ENCODE peak calls at places on chromosome 16, in four cellular contexts. A is K562, R is HepG2, Z is GM12878. B is an unnamed sample.

GRCh38 chr16:13923703-13924298 is 3.8 kb downstream of the ERCC4 start:
- DNase-seq in Z (peak; percentile 20), R (peak; percentile 62), A (peak; percentile 35), B (peak; percentile 68)

GRCh38 chr16:14449334-14449733 is 180.7 kb downstream of the PARN start:
- DNase-seq in Z (no peak), R (no peak), A (no peak), B (peak; percentile 62)

GRCh38 chr16:61926766-61927165 is 109.5 kb downstream of the CDH8 start:
- DNase-seq in A (no peak), Z (no peak), R (peak; percentile 9), B (no peak)

GRCh38 chr16:86229866-86230656 is 280.3 kb upstream of the FOXF1 start:
- DNase-seq in R (no peak), A (no peak), Z (no peak), B (no peak)

GRCh38 chr16:85862476-85863383 is 36.2 kb upstream of the IRF8 start:
- DNase-seq in R (no peak), A (no peak), Z (no peak), B (no peak)

GRCh38 chr16:65469116-65469515 is 347.3 kb upstream of the CDH11 start:
- DNase-seq in A (no peak), Z (no peak), R (no peak), B (no peak)

GRCh38 chr16:1918890-1919679 is 870 bp upstream of the HS3ST6 start:
- DNase-seq in Z (no peak), A (no peak), R (no peak), B (no peak)

GRCh38 chr16:81817789-81818304 is 38.8 kb downstream of the PLCG2 start:
- DNase-seq in R (no peak), A (no peak), Z (peak; percentile 79), B (no peak)

GRCh38 chr16:55471448-55472097 is 7.4 kb upstream of the MMP2 start:
- DNase-seq in A (no peak), R (no peak), Z (no peak), B (no peak)

GRCh38 chr16:71933913-71934696 is 38.8 kb downstream of the IST1 start:
- DNase-seq in R (no peak), A (peak; percentile 36), Z (no peak), B (no peak)

GRCh38 chr16:48444574-48444973 is 59.4 kb upstream of the SIAH1 start:
- DNase-seq in Z (no peak), A (no peak), R (no peak), B (peak; percentile 77)

GRCh38 chr16:52521570-52521969 is 25.4 kb downstream of the TOX3 start:
- DNase-seq in A (no peak), Z (no peak), R (no peak), B (no peak)

GRCh38 chr16:71383054-71383773 is 24.7 kb downstream of the CALB2 start:
- DNase-seq in A (no peak), R (no peak), Z (no peak), B (no peak)

GRCh38 chr16:72876981-72877373 is 171.0 kb downstream of the ZFHX3 start:
- DNase-seq in R (no peak), A (no peak), Z (no peak), B (no peak)

GRCh38 chr16:58426960-58427359 is 34.7 kb downstream of the GINS3 start:
- DNase-seq in Z (no peak), R (no peak), A (no peak), B (no peak)

GRCh38 chr16:50781043-50781442 is 39.2 kb downstream of the CYLD start:
- DNase-seq in R (no peak), Z (no peak), A (no peak), B (no peak)

GRCh38 chr16:67645397-67646121 is 615 bp downstream of the CARMIL2 start:
- DNase-seq in A (no peak), Z (no peak), R (no peak), B (no peak)

GRCh38 chr16:78227855-78228254 is 128.4 kb downstream of the WWOX start:
- DNase-seq in R (peak; percentile 74), A (peak; percentile 17), Z (no peak), B (no peak)

GRCh38 chr16:2473999-2474876 is 689 bp upstream of the TBC1D24 start:
- DNase-seq in R (no peak), Z (no peak), A (peak; percentile 78), B (peak; percentile 56)

GRCh38 chr16:27801259-27801945 is 251.5 kb downstream of the KATNIP start:
- DNase-seq in R (no peak), A (no peak), Z (no peak), B (no peak)

GRCh38 chr16:89506113-89506504 is 2.1 kb upstream of the SPG7 start:
- DNase-seq in Z (no peak), A (no peak), R (no peak), B (no peak)

GRCh38 chr16:1264257-1265089 is 8.6 kb downstream of the TPSD1 start:
- DNase-seq in A (no peak), Z (no peak), R (no peak), B (no peak)

GRCh38 chr16:79687249-79687768 is 86.8 kb upstream of the MAF start:
- DNase-seq in R (no peak), Z (no peak), A (no peak), B (no peak)

GRCh38 chr16:68884867-68885266 is 41.5 kb downstream of the TANGO6 start:
- DNase-seq in Z (no peak), R (no peak), A (no peak), B (no peak)

GRCh38 chr16:30353438-30354129 is 1.5 kb downstream of the CD2BP2 start:
- DNase-seq in Z (no peak), A (no peak), R (no peak), B (no peak)

GRCh38 chr16:11256657-11257130 is 690 bp upstream of the SOCS1 start:
- DNase-seq in A (no peak), R (no peak), Z (no peak), B (peak; percentile 48)

GRCh38 chr16:75304521-75305363 is 53.3 kb upstream of the BCAR1 start:
- DNase-seq in A (peak; percentile 67), R (peak; percentile 67), Z (no peak), B (peak; percentile 23)

GRCh38 chr16:5033256-5034166 is at the start of gene NAGPA:
- DNase-seq in Z (no peak), A (peak; percentile 91), R (peak; percentile 87), B (peak; percentile 87)
- TF ChIP-seq EP300 in Z (no peak), A (peak; percentile 44), R (no peak), B (no peak)

DNA sequence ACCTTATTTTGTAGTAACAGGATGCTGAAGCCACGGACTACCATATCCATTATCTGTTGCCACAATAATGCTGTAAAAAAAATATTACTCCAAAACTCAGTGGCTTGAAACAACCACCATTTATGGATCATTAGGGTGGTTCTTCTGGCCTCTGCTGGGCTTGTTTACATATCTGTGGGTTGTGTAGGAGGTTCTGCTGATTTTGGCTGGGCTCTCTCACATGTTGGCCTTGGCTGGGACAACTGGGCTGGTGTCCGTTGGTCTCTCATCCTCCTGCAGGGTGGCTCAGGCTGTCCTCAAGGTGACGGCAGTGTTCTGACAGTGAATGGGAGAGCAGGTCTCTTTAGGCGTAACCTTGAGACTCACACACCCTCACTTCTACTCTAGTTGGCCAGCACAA is 76.0 kb downstream of the GPR139 start:
- DNase-seq in Z (no peak), A (no peak), R (no peak), B (no peak)
- TF ChIP-seq BHLHE40 in Z (no peak), A (no peak), R (no peak), B (no peak)

DNA sequence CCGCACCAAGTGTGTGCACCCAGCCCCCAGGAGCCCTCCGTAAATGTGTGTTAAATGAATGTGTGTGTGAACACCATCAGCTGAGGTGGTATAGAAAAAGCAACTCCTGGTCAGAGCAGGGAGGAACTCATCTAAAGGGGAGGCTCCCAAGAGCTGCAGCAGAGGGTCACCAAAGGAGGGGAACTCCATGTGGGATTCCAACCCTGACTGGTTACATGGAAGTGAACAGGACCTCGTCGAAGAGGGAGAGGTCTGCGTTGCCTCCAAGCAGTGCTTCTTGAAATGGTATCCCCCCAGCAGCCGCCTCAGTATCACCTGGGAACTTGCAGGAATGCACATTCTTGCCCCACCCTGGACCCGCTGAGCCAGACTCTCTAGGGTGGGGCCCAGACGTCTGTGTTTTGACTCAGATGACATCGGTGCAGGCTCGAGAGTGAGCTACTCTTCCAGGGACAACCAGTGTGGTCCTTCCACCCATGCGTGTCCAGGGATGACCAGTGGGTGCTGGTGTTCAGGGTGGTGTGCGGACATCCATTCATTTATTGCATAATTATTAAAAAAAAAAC is 30.8 kb downstream of the ADCY9 start:
- DNase-seq in Z (no peak), R (no peak), A (no peak), B (no peak)
- TF ChIP-seq EP300 in Z (no peak), R (no peak), A (no peak), B (no peak)

GRCh38 chr16:24954137-24954536 is 61.0 kb downstream of the ARHGAP17 start:
- DNase-seq in R (no peak), Z (no peak), A (no peak), B (no peak)

GRCh38 chr16:24953721-24954120 is 61.4 kb downstream of the ARHGAP17 start:
- DNase-seq in R (no peak), A (no peak), Z (no peak), B (no peak)

GRCh38 chr16:24946155-24946554 is 69.0 kb downstream of the ARHGAP17 start:
- DNase-seq in Z (no peak), A (no peak), R (no peak), B (no peak)

GRCh38 chr16:24955975-24956731 is 59.0 kb downstream of the ARHGAP17 start:
- DNase-seq in R (no peak), A (peak; percentile 17), Z (no peak), B (no peak)

DNA sequence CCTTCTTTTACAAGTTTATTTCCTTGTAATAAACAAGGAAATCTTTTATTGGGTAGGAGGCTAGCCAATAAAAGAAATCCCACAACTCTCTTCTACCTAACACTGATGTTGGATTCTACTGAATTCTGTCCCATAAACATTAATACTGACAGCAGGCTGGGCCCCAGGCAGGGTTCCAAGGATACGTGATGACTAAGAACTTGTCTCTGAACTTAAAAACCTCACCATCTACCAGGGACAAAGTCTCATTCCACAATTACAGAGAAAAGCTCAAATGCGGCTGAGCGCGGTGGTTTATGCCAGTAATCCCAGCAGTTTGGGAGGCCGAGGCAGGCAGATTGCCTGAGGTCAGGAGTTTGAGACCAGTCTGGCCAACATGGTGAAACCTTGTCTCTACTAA is 64.9 kb downstream of the ARHGAP17 start:
- DNase-seq in Z (no peak), R (no peak), A (no peak), B (no peak)
- TF ChIP-seq BHLHE40 in Z (no peak), R (no peak), A (no peak), B (no peak)

DNA sequence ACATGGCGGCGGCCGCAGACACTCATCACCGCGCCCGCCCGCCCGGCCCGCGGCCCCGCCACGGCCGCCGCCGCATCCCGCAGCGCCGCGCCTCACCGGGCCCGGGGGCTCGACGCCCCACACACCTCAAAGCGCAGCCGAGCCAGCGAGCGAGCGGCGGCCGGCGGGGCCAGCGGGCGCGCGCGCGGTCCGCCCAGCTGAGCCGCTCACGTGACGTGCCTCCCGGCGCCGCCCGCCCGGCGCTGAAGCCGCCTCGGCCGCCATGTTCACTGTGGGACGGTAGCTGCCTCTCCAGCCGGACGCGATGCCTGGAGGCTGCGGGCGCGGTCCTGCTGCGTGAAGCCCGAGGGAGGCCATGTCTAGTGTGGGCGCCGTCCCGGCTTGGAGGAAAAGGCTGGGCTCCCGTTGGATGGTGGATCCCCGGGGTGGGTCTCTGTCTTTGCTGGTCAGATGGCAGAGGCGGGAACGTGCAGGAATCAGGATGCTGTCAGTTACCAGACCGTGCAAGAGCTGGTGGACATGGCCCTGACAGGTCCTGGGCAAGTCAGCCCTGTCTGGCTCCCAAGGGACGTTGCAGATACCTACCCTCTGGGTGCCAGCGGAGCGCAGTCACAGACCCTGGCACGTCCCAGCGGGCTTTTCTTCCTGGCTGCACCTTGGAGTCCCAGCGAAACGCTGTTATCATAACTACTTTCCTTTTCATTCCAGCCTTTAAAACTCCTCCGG is at the start of gene USP31:
- DNase-seq in A (peak; percentile 88), R (peak; percentile 96), Z (peak; percentile 78), B (peak; percentile 82)
- TF ChIP-seq EP300 in A (no peak), R (no peak), Z (no peak), B (no peak)

GRCh38 chr16:84778720-84779119 is 41.1 kb upstream of the CRISPLD2 start:
- DNase-seq in A (no peak), Z (no peak), R (no peak), B (no peak)
- TF ChIP-seq BHLHE40 in A (no peak), Z (no peak), R (no peak), B (no peak)

B was measured in A549.